ENCODE peak calls at places on chromosomes 13 and 19, in nine cellular contexts. F, R, Y, D, W, X, S, B and J are unnamed samples.

GRCh38 chr13:33497146-33497845 is 211.7 kb upstream of the STARD13 start:
- DNase-seq in F (no peak), R (peak), Y (no peak), D (no peak), W (no peak), X (no peak), S (no peak), B (no peak), J (no peak)

GRCh38 chr19:18357442-18358264 is 17.3 kb downstream of the PGPEP1 start:
- DNase-seq in F (no peak), R (no peak), Y (no peak), D (no peak), W (no peak), X (no peak), S (no peak), B (no peak), J (no peak)

GRCh38 chr19:4676955-4677731 is 7.0 kb upstream of the MYDGF start:
- DNase-seq in F (peak), R (peak), Y (peak), D (no peak), W (peak), X (peak), S (no peak), B (peak), J (peak)

GRCh38 chr19:13615890-13616289 is 109.6 kb upstream of the CACNA1A start:
- DNase-seq in F (no peak), R (no peak), Y (no peak), D (peak), W (no peak), X (no peak), S (no peak), B (no peak), J (no peak)

GRCh38 chr13:98482476-98483444 is 94.1 kb downstream of the STK24 start:
- DNase-seq in F (no peak), R (peak), Y (peak), D (no peak), W (no peak), X (peak), S (no peak), B (peak), J (peak)

GRCh38 chr19:49857834-49858590 is 7.1 kb downstream of the PTOV1 start:
- DNase-seq in F (no peak), R (no peak), Y (no peak), D (no peak), W (no peak), X (no peak), S (no peak), B (no peak), J (no peak)

GRCh38 chr19:30159636-30160035 is 212.5 kb upstream of the ZNF536 start:
- DNase-seq in F (no peak), R (no peak), Y (no peak), D (no peak), W (no peak), X (no peak), S (no peak), B (no peak), J (no peak)

GRCh38 chr13:33931397-33931987 is 113.5 kb downstream of the RFC3 start:
- DNase-seq in F (no peak), R (peak), Y (peak), D (peak), W (no peak), X (no peak), S (no peak), B (peak), J (peak)

GRCh38 chr13:45538382-45538781 is 73.6 kb downstream of the COG3 start:
- DNase-seq in F (no peak), R (no peak), Y (no peak), D (no peak), W (no peak), X (no peak), S (no peak), B (no peak), J (no peak)

GRCh38 chr19:4295972-4296771 is 6.0 kb downstream of the TMIGD2 start:
- DNase-seq in F (no peak), R (no peak), Y (no peak), D (peak), W (no peak), X (no peak), S (no peak), B (no peak), J (no peak)

GRCh38 chr13:91748416-91749089 is 350.1 kb downstream of the GPC5 start:
- DNase-seq in F (no peak), R (no peak), Y (no peak), D (no peak), W (no peak), X (no peak), S (no peak), B (no peak), J (no peak)

GRCh38 chr19:29267701-29268100 is 54.8 kb upstream of the UQCRFS1 start:
- DNase-seq in F (no peak), R (no peak), Y (no peak), D (no peak), W (no peak), X (no peak), S (no peak), B (no peak), J (no peak)